ENCODE peak calls at places on chromosomes 16 and 17, in nine cellular contexts. F is transverse colon, Q is breast epithelium, L is GM12878, C is GM23338, W is H1, Y is endothelial cell of umbilical vein, N is GM12891, V is HepG2. X is an unnamed sample.

GRCh38 chr17:27601069-27601974 is 29.7 kb upstream of the LGALS9 start:
- DNase-seq in C (peak; percentile 90), Y (peak; percentile 87), N (peak; percentile 51), V (peak; percentile 56), W (peak; percentile 68), Q (peak; percentile 82), F (peak; percentile 87), L (peak; percentile 51), X (peak; percentile 80)

GRCh38 chr17:3812771-3813170 is 11.8 kb upstream of the ITGAE start:
- DNase-seq in F (no peak), N (no peak), Y (no peak), V (no peak), Q (no peak), W (no peak), C (no peak), L (no peak), X (no peak)

GRCh38 chr17:35713069-35713728 is 18.2 kb upstream of the RASL10B start:
- DNase-seq in W (no peak), N (no peak), V (peak; percentile 87), C (no peak), L (no peak), F (no peak), Y (peak; percentile 98), Q (no peak), X (no peak)

GRCh38 chr16:69827527-69827926 is 65.4 kb downstream of the WWP2 start:
- DNase-seq in C (no peak), L (no peak), N (no peak), W (no peak), V (no peak), Y (no peak), F (no peak), Q (peak; percentile 79), X (no peak)

GRCh38 chr16:50354082-50354481 is 14.7 kb downstream of the BRD7 start:
- DNase-seq in C (no peak), Q (no peak), W (no peak), F (no peak), L (no peak), Y (no peak), V (no peak), N (no peak), X (no peak)

GRCh38 chr16:57984443-57985203 is 13.7 kb upstream of the CNGB1 start:
- DNase-seq in N (peak; percentile 81), V (peak; percentile 57), C (peak; percentile 98), W (peak; percentile 93), F (peak; percentile 85), Y (peak; percentile 85), L (no peak), Q (peak; percentile 69), X (peak; percentile 85)

GRCh38 chr16:66372078-66372897 is 5.8 kb downstream of the CDH5 start:
- DNase-seq in V (no peak), Q (no peak), C (no peak), F (no peak), L (no peak), W (no peak), Y (no peak), N (no peak), X (no peak)

GRCh38 chr16:51374346-51374745 is 223.3 kb upstream of the SALL1 start:
- DNase-seq in C (no peak), Y (no peak), F (no peak), W (no peak), N (no peak), Q (no peak), V (no peak), L (no peak), X (no peak)

DNA sequence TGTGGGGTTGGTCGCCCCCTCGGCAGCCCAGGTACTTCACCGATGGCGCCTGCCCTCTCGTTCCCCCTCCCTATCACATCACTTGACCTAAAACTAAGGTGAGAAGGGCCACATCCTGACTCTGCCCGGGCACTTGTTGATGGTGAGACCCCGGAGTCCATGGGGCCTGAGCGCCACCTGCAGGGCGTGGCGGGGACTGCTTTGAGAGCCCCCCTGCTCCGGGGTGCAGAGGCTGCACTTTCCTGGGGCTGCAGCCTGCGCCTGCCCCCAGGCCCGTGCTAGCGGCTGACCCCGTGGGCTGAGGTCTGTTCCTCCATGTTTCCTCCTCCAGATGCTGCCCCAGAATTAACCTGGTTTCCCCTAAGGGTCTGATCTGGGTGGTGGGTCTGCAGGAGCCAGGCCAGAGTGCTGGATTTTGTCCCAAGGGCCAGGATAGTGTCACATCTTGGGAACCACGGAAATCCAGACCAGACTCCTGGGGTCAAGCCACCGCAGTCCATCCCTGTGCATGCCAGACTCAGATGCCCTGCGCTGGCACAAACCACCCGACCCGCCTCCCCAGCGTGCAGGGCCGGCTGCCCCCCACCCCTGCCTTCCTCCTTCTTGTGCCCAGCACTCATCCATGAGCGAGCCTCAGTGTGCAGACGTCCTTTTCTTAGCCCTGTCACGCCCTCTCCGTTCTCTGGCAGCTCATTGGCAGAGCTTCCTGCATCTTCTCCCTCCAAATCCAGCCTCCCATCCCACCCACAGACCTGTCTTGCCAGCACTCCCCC is 2.7 kb downstream of the NDUFAF8 start:
- DNase-seq in Q (no peak), W (peak; percentile 50), F (peak; percentile 51), N (peak; percentile 79), L (no peak), C (peak; percentile 85), V (peak; percentile 57), Y (peak; percentile 49), X (peak; percentile 33)
- TF ChIP-seq POLR2AphosphoS5 in Q (no peak), W (no peak), F (no peak), N (peak; percentile 69), L (no peak), C (no peak), V (no peak), Y (peak; percentile 19), X (no peak)

DNA sequence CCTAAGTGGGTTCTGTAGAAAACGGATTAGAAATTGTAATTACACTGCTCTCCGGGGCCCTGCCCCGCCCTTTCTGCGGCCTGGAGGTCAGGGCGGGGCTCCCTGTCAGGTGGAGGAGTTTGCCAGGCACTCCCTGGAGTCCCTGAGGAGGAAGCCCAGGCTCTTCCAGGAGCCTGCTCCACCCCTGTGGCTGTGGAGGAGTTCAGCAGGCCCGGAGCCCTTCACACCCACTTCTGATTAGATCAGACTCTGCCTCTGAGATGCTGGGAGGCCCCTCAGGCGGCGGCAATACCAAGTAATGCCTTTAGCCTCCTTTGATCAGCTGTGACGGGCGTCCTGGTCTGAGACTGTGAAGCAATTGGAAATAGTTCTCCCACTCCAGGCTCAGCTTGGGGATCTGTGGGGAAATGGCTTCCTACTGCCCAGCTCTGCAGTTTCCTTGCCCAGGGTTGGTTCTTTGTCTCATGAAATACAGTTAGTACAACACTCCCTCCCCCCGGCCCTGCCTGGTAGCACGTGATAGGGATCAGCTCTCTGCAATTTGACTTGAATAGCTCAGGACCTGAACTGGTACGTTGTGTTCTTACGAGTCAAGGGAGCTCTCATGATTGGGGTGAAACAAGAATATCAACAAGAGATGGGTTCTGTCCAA is 22.3 kb downstream of the BAIAP2 start:
- DNase-seq in W (no peak), N (no peak), F (peak; percentile 85), V (no peak), C (no peak), Q (peak; percentile 73), L (no peak), Y (peak; percentile 31), X (peak; percentile 97)
- TF ChIP-seq POLR2AphosphoS5 in W (no peak), N (no peak), F (peak; percentile 36), V (no peak), C (no peak), Q (peak; percentile 19), L (no peak), Y (no peak), X (peak; percentile 100)

GRCh38 chr17:2593846-2594656 is 597 bp downstream of the PAFAH1B1 start:
- DNase-seq in W (no peak), F (peak; percentile 85), Q (peak; percentile 82), N (peak; percentile 70), C (peak; percentile 87), L (peak; percentile 17), V (peak; percentile 58), Y (peak; percentile 73), X (peak; percentile 81)

GRCh38 chr17:2595200-2595599 is 1.7 kb downstream of the PAFAH1B1 start:
- DNase-seq in C (no peak), F (no peak), V (no peak), L (no peak), Y (no peak), Q (no peak), N (no peak), W (no peak), X (no peak)

GRCh38 chr17:2594657-2595085 is 1.2 kb downstream of the PAFAH1B1 start:
- DNase-seq in Q (no peak), L (no peak), N (no peak), F (no peak), V (no peak), W (no peak), Y (no peak), C (no peak), X (no peak)

GRCh38 chr17:2591040-2591640 is 2.3 kb upstream of the PAFAH1B1 start:
- DNase-seq in C (no peak), L (no peak), N (no peak), Y (no peak), Q (no peak), W (no peak), F (no peak), V (no peak), X (no peak)

GRCh38 chr17:2592974-2593845 is at the start of gene PAFAH1B1:
- DNase-seq in W (peak; percentile 51), N (peak; percentile 90), Y (peak; percentile 90), C (peak; percentile 90), V (peak; percentile 78), L (peak; percentile 24), Q (peak; percentile 90), F (peak; percentile 93), X (peak; percentile 88)
- TF ChIP-seq POLR2AphosphoS5 in W (peak; percentile 76), N (peak; percentile 54), Y (peak; percentile 95), C (peak; percentile 79), V (peak; percentile 75), L (peak; percentile 65), Q (no peak), F (peak; percentile 86), X (no peak)

GRCh38 chr17:45287526-45288264 is 25.8 kb upstream of the SPATA32 start:
- DNase-seq in V (no peak), Y (no peak), W (no peak), Q (no peak), N (no peak), C (no peak), F (no peak), L (no peak), X (no peak)

GRCh38 chr17:45283711-45284110 is 21.8 kb upstream of the SPATA32 start:
- DNase-seq in L (no peak), Y (no peak), C (no peak), V (no peak), Q (no peak), W (no peak), F (no peak), N (no peak), X (no peak)

GRCh38 chr17:45282683-45283644 is 21.1 kb upstream of the SPATA32 start:
- DNase-seq in C (no peak), Q (no peak), V (no peak), N (no peak), Y (no peak), L (no peak), F (no peak), W (no peak), X (no peak)

GRCh38 chr17:45286286-45286685 is 24.4 kb upstream of the SPATA32 start:
- DNase-seq in Q (no peak), N (no peak), C (no peak), F (no peak), L (no peak), V (no peak), W (no peak), Y (no peak), X (no peak)

DNA sequence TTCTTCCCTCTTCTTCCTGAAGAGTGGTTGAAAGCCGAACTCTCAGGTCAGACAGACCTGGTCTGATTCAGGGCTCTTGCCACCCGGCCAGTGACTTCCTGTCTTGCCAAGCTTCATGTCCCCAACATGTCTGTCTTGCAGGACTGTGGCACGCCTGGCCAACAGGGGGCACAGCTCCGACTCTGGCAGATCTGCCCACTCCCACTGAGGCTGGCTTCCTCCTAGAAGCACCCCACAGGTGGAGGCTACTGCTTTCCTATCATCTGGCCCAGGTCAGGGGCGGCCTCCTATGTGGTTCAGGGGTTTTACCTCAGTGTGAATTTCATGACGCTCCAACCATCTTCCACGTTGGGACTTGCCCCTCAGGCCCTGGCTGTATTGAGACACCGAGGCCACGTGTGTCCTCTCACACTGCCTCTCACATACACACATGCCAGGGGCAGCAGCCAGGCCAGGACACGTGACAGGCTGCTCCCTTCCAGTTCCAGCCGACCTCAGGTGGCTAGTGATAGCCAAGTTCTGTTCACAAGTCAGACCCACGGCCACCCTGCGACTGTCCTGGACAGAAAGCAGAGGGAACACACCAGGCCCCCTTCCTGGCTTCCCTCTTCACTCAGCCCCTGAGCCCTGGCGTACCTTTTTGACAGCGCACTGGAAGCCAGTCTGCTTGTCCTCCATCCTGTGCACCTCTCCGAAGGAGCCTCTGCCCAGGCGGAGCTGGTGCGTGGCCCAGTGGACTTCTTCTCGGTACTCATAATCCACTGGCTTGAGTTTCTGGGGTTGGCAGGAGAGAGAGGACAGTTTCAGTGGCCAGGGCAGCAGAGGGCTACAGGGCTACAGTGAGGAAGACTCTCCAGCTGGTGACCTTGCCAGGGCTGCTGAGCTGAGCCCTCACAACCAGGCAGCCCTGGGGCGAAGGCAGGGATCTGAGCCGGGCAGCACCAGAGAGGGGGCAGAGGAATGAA is 22.6 kb upstream of the SPATA32 start:
- DNase-seq in F (no peak), Q (no peak), V (no peak), Y (no peak), W (no peak), N (no peak), L (no peak), C (peak; percentile 43), X (peak; percentile 83)
- TF ChIP-seq POLR2AphosphoS5 in F (no peak), Q (no peak), V (no peak), Y (no peak), W (no peak), N (no peak), L (peak; percentile 31), C (no peak), X (peak; percentile 89)